ENCODE peak calls at places on chromosomes 12 and 14, in eight cellular contexts. N, S, L, V, Z, B, I and M are unnamed samples.

GRCh38 chr14:40859065-40859464 is 747.6 kb upstream of the LRFN5 start:
- DNase-seq in N (no peak), S (no peak), L (no peak), V (no peak), Z (no peak), B (no peak), I (no peak), M (no peak)

GRCh38 chr14:91038439-91038838 is 22.0 kb downstream of the RPS6KA5 start:
- DNase-seq in N (no peak), S (no peak), L (no peak), V (no peak), Z (peak), B (no peak), I (no peak), M (no peak)

GRCh38 chr12:52681551-52682380 is 1.6 kb upstream of the KRT1 start:
- DNase-seq in N (no peak), S (no peak), L (no peak), V (peak), Z (no peak), B (no peak), I (no peak), M (no peak)

GRCh38 chr14:100263141-100263540 is 24.2 kb downstream of the YY1 start:
- DNase-seq in N (no peak), S (no peak), L (no peak), V (no peak), Z (no peak), B (no peak), I (no peak), M (no peak)

GRCh38 chr14:75885829-75886228 is 96.0 kb downstream of the TGFB3 start:
- DNase-seq in N (no peak), S (no peak), L (no peak), V (no peak), Z (peak), B (no peak), I (no peak), M (no peak)

GRCh38 chr14:53156238-53156637 is 3.1 kb upstream of the DDHD1 start:
- DNase-seq in N (no peak), S (no peak), L (no peak), V (no peak), Z (no peak), B (no peak), I (no peak), M (no peak)

GRCh38 chr14:104937161-104937560 is 12.5 kb downstream of the PLD4 start:
- DNase-seq in N (no peak), S (no peak), L (no peak), V (no peak), Z (no peak), B (no peak), I (no peak), M (no peak)

GRCh38 chr12:101759396-101760047 is 20.3 kb upstream of the SYCP3 start:
- DNase-seq in N (no peak), S (no peak), L (no peak), V (no peak), Z (peak), B (no peak), I (peak), M (no peak)

GRCh38 chr12:131351319-131352028 is 359.4 kb upstream of the SFSWAP start:
- DNase-seq in N (no peak), S (no peak), L (no peak), V (no peak), Z (no peak), B (no peak), I (no peak), M (no peak)

GRCh38 chr12:57864382-57864781 is 17.9 kb upstream of the CTDSP2 start:
- DNase-seq in N (no peak), S (no peak), L (no peak), V (no peak), Z (no peak), B (no peak), I (peak), M (no peak)

GRCh38 chr12:25256826-25257225 is 6.1 kb upstream of the KRAS start:
- DNase-seq in N (no peak), S (no peak), L (no peak), V (no peak), Z (no peak), B (no peak), I (peak), M (no peak)

GRCh38 chr14:100078997-100079561 is 13.9 kb downstream of the EVL start:
- DNase-seq in N (peak), S (no peak), L (no peak), V (peak), Z (peak), B (no peak), I (no peak), M (peak)

GRCh38 chr12:79217306-79217705 is 352.7 kb downstream of the SYT1 start:
- DNase-seq in N (no peak), S (no peak), L (no peak), V (no peak), Z (no peak), B (no peak), I (no peak), M (no peak)

GRCh38 chr14:49702725-49703124 is 9.8 kb downstream of the KLHDC1 start:
- DNase-seq in N (no peak), S (no peak), L (no peak), V (no peak), Z (no peak), B (no peak), I (no peak), M (no peak)

GRCh38 chr12:3683670-3684069 is 69.2 kb downstream of the CRACR2A start:
- DNase-seq in N (no peak), S (no peak), L (no peak), V (no peak), Z (peak), B (no peak), I (no peak), M (no peak)

GRCh38 chr12:6539276-6540134 is 5.2 kb downstream of the GAPDH start:
- DNase-seq in N (no peak), S (no peak), L (no peak), V (no peak), Z (peak), B (no peak), I (no peak), M (no peak)

GRCh38 chr14:54512393-54512792 is 2.7 kb downstream of the CGRRF1 start:
- DNase-seq in N (no peak), S (no peak), L (no peak), V (no peak), Z (no peak), B (no peak), I (no peak), M (no peak)

GRCh38 chr12:47408171-47408871 is 297.5 kb downstream of the RPAP3 start:
- DNase-seq in N (no peak), S (no peak), L (no peak), V (peak), Z (no peak), B (no peak), I (peak), M (no peak)